ENCODE peak calls at places on chromosomes 16 and 17, in ten cellular contexts. I, C, P, K, V, N, R, S, T and Z are unnamed samples.

GRCh38 chr17:36183001-36183810 is 6.8 kb upstream of the TBC1D3B start:
- DNase-seq in P (no peak), C (peak; percentile 82), V (peak; percentile 23), I (no peak), T (peak; percentile 18), K (peak; percentile 72), N (peak; percentile 72), S (no peak), R (peak; percentile 51), Z (peak; percentile 85)

GRCh38 chr17:83201206-83202001 is 122.0 kb downstream of the METRNL start:
- DNase-seq in R (no peak), S (no peak), C (no peak), P (no peak), K (no peak), V (no peak), I (no peak), T (no peak), N (no peak), Z (no peak)

GRCh38 chr17:77924757-77925336 is 33.7 kb upstream of the TNRC6C start:
- DNase-seq in V (no peak), N (no peak), I (no peak), K (no peak), R (no peak), C (peak; percentile 68), P (no peak), T (no peak), S (no peak), Z (peak; percentile 47)

GRCh38 chr16:28876016-28876659 is 2.1 kb upstream of the ATP2A1 start:
- DNase-seq in K (no peak), N (no peak), R (no peak), I (no peak), T (no peak), P (no peak), S (no peak), V (no peak), C (no peak), Z (no peak)

GRCh38 chr16:89120281-89120680 is 26.6 kb downstream of the ACSF3 start:
- DNase-seq in T (no peak), V (no peak), S (no peak), R (no peak), N (no peak), C (no peak), P (no peak), K (no peak), I (no peak), Z (no peak)

GRCh38 chr16:1614226-1615102 is 2.3 kb downstream of the CRAMP1 start:
- DNase-seq in T (peak; percentile 4), K (peak; percentile 22), P (no peak), S (no peak), I (no peak), R (peak; percentile 30), N (no peak), V (no peak), C (peak; percentile 38), Z (peak; percentile 37)

GRCh38 chr17:40598928-40599627 is 33.8 kb upstream of the CCR7 start:
- DNase-seq in K (no peak), V (no peak), R (no peak), N (no peak), S (peak; percentile 56), T (no peak), I (no peak), P (no peak), C (no peak), Z (peak; percentile 25)

GRCh38 chr17:76805319-76805718 is 62.9 kb upstream of the MGAT5B start:
- DNase-seq in S (no peak), T (peak; percentile 25), V (no peak), I (no peak), K (no peak), C (no peak), N (no peak), P (no peak), R (no peak), Z (no peak)

GRCh38 chr16:81094771-81095251 is 1.4 kb downstream of the GCSH start:
- DNase-seq in I (no peak), T (no peak), C (no peak), N (no peak), K (no peak), P (no peak), R (no peak), V (no peak), S (no peak), Z (peak; percentile 22)

GRCh38 chr17:48860034-48860433 is 29.2 kb downstream of the CALCOCO2 start:
- DNase-seq in V (no peak), T (no peak), R (no peak), N (no peak), C (no peak), I (no peak), P (no peak), S (no peak), K (no peak), Z (no peak)
- TF ChIP-seq CTCF in V (no peak), T (no peak), R (no peak), N (peak; percentile 78), C (no peak), I (no peak), P (no peak), S (no peak), K (no peak), Z (peak; percentile 6)

DNA sequence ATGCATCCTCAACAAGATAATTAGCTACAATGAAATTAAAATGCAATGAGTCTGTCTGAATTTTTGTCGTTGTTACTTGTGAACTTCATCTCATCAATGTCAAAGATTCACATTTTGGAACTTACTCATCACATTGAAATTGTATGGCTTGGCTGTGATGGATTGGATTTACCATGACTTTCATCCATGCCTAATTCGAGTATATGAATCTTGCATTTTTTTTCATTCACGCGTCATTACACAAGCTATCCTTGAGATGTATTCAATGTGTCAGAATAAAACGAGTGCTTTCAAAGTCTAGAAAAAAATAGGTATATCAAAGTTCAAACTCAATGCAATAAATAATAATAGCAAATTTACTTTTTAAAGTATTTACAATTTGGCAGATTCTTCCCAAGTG is 265.3 kb downstream of the MAP2K6 start:
- DNase-seq in V (no peak), K (no peak), N (no peak), S (no peak), R (no peak), I (no peak), C (no peak), T (no peak), P (no peak), Z (no peak)
- TF ChIP-seq CTCF in V (no peak), K (no peak), N (no peak), S (no peak), R (no peak), I (no peak), C (no peak), T (no peak), P (no peak), Z (no peak)

GRCh38 chr16:54911079-54911478 is 19.6 kb upstream of the IRX5 start:
- DNase-seq in K (no peak), S (no peak), C (no peak), P (no peak), N (no peak), R (no peak), I (no peak), V (no peak), T (no peak), Z (no peak)

DNA sequence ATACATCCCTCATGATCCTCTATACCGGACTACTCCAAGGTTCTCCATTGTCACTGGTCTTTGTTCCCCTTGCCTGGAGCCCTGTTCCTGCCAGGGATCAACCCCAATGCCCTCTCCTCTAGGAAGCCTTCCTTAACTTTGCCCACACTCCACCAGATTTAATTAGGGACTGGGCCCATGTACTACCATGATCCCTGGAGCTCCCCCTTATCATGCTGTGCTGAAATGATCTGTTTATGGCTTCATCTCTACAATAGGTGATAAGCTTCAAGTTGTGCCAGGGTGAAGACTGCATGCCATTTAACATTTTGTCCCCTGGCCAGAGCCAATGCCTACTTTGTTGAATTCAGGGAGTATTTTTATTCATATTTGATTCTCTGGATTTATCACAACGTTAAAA is 17.9 kb upstream of the IRX5 start:
- DNase-seq in I (no peak), N (no peak), K (no peak), C (no peak), V (no peak), T (no peak), R (no peak), S (no peak), P (no peak), Z (no peak)
- TF ChIP-seq CTCF in I (no peak), N (no peak), K (no peak), C (no peak), V (no peak), T (no peak), R (no peak), S (no peak), P (no peak), Z (no peak)

DNA sequence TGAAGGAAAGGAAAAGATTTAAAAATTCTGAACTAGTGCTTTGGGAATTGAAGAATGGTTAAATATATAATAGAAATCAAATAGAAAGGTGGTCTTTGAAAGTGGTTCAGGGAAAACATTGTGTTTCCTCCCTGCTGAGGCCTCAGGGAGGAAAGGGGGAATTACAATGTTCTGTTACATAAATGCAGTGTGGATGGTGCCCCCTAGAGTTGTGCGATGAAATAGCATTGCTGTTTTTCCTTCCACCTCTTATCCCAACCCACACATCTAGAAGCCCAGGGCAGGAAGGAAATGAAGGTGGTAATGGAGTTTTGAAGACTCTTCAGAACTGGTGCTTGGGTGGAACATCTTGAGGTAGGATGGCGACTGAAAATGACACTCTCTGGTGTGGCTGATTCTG is 6.4 kb upstream of the TOX3 start:
- DNase-seq in I (no peak), P (no peak), T (no peak), S (no peak), R (no peak), K (no peak), V (no peak), C (peak; percentile 17), N (no peak), Z (no peak)
- TF ChIP-seq CTCF in I (no peak), P (peak; percentile 28), T (no peak), S (no peak), R (peak; percentile 5), K (peak; percentile 28), V (no peak), C (peak; percentile 52), N (peak; percentile 61), Z (no peak)

DNA sequence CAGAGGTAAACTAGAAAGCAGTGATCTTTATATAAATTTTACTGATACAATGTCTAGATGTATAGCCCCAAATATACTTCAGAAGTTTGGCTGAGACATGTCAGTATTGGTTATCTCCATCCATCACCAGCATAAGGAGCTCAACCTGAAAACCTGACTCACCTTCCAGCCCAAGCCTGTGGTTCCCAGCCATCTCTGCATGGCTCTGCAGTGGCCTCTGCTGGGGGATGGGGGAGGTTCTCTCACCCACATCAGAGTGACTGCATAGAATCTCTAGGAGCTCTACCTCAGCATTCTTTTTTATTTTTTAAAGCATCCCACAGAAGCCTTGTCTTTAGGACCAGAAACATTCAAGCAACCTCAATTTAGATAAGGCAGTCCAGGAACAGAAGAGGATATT is 27.3 kb downstream of the USP7 start:
- DNase-seq in T (no peak), S (peak; percentile 70), I (no peak), N (peak; percentile 63), R (peak; percentile 45), V (no peak), K (no peak), C (peak; percentile 76), P (peak; percentile 32), Z (peak; percentile 63)
- TF ChIP-seq CTCF in T (peak; percentile 47), S (peak; percentile 68), I (peak; percentile 24), N (peak; percentile 67), R (peak; percentile 30), V (peak; percentile 64), K (peak; percentile 50), C (peak; percentile 39), P (peak; percentile 79), Z (peak; percentile 82)